ENCODE peak calls at places on chromosomes 2 and 18, in five cellular contexts. X, G, H, Y and I are unnamed samples.

GRCh38 chr2:165067958-165068612 is 112.8 kb upstream of the SLC38A11 start:
- DNase-seq in X (no peak), G (no peak), H (peak), Y (no peak), I (no peak)

GRCh38 chr2:217075225-217075802 is 215.4 kb upstream of the TNP1 start:
- DNase-seq in X (peak), G (no peak), H (no peak), Y (no peak), I (no peak)

GRCh38 chr2:118845005-118845842 is 2.2 kb downstream of the EN1 start:
- DNase-seq in X (peak), G (no peak), H (peak), Y (no peak), I (no peak)

GRCh38 chr2:137968477-137969417 is 4.5 kb downstream of the HNMT start:
- DNase-seq in X (no peak), G (peak), H (no peak), Y (no peak), I (no peak)

GRCh38 chr2:47043142-47043890 is 111.8 kb downstream of the STPG4 start:
- DNase-seq in X (no peak), G (peak), H (peak), Y (no peak), I (peak)

GRCh38 chr2:11483806-11484147 is 17.8 kb upstream of the E2F6 start:
- DNase-seq in X (no peak), G (no peak), H (no peak), Y (no peak), I (no peak)

GRCh38 chr18:62510744-62511143 is 12.1 kb upstream of the ZCCHC2 start:
- DNase-seq in X (no peak), G (peak), H (no peak), Y (no peak), I (no peak)

GRCh38 chr2:19351499-19351898 is 6.9 kb downstream of the OSR1 start:
- DNase-seq in X (no peak), G (no peak), H (no peak), Y (no peak), I (no peak)

GRCh38 chr2:181656450-181657261 is at the start of gene CERKL:
- DNase-seq in X (no peak), G (no peak), H (peak), Y (no peak), I (peak)

GRCh38 chr2:142991295-142991694 is 113.8 kb downstream of the KYNU start:
- DNase-seq in X (no peak), G (no peak), H (no peak), Y (no peak), I (no peak)

GRCh38 chr2:67451086-67451832 is 54.1 kb downstream of the ETAA1 start:
- DNase-seq in X (no peak), G (peak), H (no peak), Y (no peak), I (no peak)

GRCh38 chr2:228689049-228689448 is 507.6 kb upstream of the SPHKAP start:
- DNase-seq in X (no peak), G (no peak), H (peak), Y (no peak), I (no peak)

GRCh38 chr2:32652555-32653209 is 24.8 kb downstream of the TTC27 start:
- DNase-seq in X (no peak), G (no peak), H (no peak), Y (no peak), I (no peak)

GRCh38 chr18:46622999-46623398 is 34.0 kb downstream of the LOXHD1 start:
- DNase-seq in X (no peak), G (no peak), H (no peak), Y (peak), I (no peak)

GRCh38 chr2:214410128-214410775 is 602 bp upstream of the VWC2L start:
- DNase-seq in X (no peak), G (no peak), H (no peak), Y (no peak), I (no peak)

GRCh38 chr18:54710519-54711281 is 117.6 kb upstream of the RAB27B start:
- DNase-seq in X (no peak), G (no peak), H (no peak), Y (no peak), I (no peak)

GRCh38 chr2:218405365-218406208 is 5.9 kb downstream of the CTDSP1 start:
- DNase-seq in X (no peak), G (no peak), H (peak), Y (no peak), I (no peak)

GRCh38 chr2:218406949-218407703 is 7.5 kb downstream of the CTDSP1 start:
- DNase-seq in X (peak), G (no peak), H (no peak), Y (peak), I (no peak)

GRCh38 chr2:218407717-218408116 is 8.0 kb downstream of the CTDSP1 start:
- DNase-seq in X (no peak), G (no peak), H (no peak), Y (no peak), I (no peak)

GRCh38 chr2:218404351-218405145 is 4.9 kb downstream of the CTDSP1 start:
- DNase-seq in X (no peak), G (no peak), H (no peak), Y (no peak), I (no peak)

GRCh38 chr2:218406209-218406948 is 6.7 kb downstream of the CTDSP1 start:
- DNase-seq in X (peak), G (peak), H (peak), Y (peak), I (peak)
- TF ChIP-seq POLR2A in X (peak), G (no peak), H (no peak), Y (peak), I (no peak)

GRCh38 chr2:43104763-43105162 is 121.6 kb downstream of the ZFP36L2 start:
- DNase-seq in X (no peak), G (peak), H (no peak), Y (no peak), I (no peak)

GRCh38 chr2:43105586-43106562 is 120.5 kb downstream of the ZFP36L2 start:
- DNase-seq in X (peak), G (peak), H (no peak), Y (peak), I (peak)

GRCh38 chr2:43107679-43108078 is 118.7 kb downstream of the ZFP36L2 start:
- DNase-seq in X (no peak), G (no peak), H (no peak), Y (no peak), I (no peak)

GRCh38 chr2:43109261-43109743 is 117.1 kb downstream of the ZFP36L2 start:
- DNase-seq in X (no peak), G (no peak), H (no peak), Y (no peak), I (no peak)

DNA sequence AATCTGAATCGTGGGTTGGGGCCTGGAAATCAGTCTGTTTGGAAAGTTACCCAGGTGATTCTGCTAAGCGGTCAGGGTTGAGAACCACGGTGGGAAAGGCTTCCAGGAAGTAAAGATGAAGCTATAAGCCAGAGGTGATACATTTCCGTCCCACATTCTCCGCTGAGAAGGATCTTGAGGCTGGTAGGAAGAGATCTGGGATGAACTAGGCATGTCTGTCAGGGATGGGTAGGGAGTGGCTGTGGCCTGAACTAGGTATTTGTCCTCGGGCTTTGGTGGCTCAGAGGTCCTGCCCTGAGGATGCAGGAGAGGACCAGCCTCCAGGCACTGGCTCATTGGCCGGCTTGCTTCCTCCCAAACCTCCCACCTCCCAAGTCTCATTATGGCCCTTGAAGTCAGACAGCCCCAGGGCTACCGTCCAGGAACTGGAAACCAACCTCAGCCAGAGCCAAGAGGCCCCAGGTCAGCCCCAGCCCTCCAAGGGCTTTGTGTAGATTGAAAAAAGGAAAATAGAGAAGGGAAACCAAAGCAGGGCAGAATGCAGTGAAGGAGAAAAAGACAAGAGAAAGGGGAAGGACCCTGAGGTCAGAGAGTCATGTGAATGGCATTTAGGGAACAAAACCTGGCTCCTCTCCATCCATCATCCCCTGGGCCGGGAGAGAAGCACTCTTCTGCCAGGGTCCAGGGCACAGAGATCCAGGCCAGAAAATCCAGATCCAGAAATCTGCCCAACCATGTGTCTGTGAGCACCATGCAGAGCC is 119.5 kb downstream of the ZFP36L2 start:
- DNase-seq in X (no peak), G (no peak), H (no peak), Y (peak), I (no peak)
- H3K27ac ChIP-seq in X (no peak), G (no peak), H (no peak), Y (peak), I (no peak)

GRCh38 chr2:163348843-163349395 is 386.9 kb downstream of the FIGN start:
- DNase-seq in X (no peak), G (peak), H (no peak), Y (no peak), I (peak)

GRCh38 chr2:163345795-163346573 is 389.8 kb downstream of the FIGN start:
- DNase-seq in X (peak), G (peak), H (no peak), Y (peak), I (peak)

GRCh38 chr2:163351966-163352365 is 383.8 kb downstream of the FIGN start:
- DNase-seq in X (no peak), G (no peak), H (no peak), Y (no peak), I (no peak)

GRCh38 chr2:163343316-163343715 is 392.5 kb downstream of the FIGN start:
- DNase-seq in X (no peak), G (no peak), H (no peak), Y (no peak), I (no peak)

DNA sequence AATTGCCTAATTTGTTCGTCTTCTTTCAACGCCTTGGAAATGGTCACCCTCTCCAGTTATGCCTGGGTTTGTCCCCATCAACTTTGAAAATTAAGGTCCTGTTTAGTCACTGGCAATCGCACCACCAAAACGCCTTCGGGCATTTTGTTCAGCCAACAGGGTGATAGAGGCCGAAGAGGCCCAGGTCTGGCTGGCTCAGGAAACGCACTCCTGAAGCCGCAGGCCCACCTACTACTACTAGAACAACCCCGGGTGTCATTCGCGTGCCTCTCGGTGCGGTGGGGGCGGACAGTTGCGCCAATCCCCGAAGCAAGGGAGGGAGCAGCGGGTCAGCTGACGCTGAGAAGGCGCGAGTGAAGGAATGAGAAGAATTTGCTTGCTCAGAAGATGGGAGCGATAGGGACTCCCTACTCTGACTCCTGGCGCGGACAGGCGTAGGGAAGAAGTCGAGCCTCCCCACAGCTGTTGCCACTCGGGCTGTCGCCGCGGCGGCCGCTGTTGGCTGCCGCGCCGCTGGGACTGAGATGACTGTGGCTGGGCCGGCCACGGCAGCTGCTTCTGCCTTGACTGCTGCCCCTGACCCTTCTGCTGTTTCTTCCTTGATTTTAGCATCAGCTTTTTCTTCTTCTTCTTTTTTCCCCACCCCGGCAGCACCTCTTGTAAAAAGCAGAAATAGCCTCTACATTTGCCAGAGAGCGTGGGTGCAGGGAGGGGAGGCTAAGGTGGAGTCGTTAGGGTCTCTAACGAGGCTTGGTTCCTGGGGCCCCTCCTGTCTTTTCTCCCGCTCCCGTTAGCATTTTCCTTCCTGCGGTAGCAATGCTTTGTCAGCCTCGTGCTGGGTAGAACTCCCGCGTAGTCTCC is 387.6 kb downstream of the FIGN start:
- DNase-seq in X (no peak), G (no peak), H (peak), Y (no peak), I (peak)
- TF ChIP-seq ZNF274 in X (no peak), G (no peak), H (no peak), Y (no peak), I (no peak)

GRCh38 chr2:238288650-238289573 is 502 bp upstream of the PER2 start:
- DNase-seq in X (peak), G (peak), H (peak), Y (peak), I (peak)
- TF ChIP-seq POLR2A in X (peak), G (no peak), H (no peak), Y (peak), I (no peak)

GRCh38 chr18:2979027-2979570 is 33.8 kb downstream of the LPIN2 start:
- DNase-seq in X (no peak), G (no peak), H (no peak), Y (no peak), I (no peak)
- H3K27ac ChIP-seq in X (no peak), G (no peak), H (no peak), Y (peak), I (no peak)

GRCh38 chr2:205734436-205734835 is 52.1 kb downstream of the NRP2 start:
- DNase-seq in X (peak), G (peak), H (no peak), Y (no peak), I (no peak)
- TF ChIP-seq ZNF274 in X (no peak), G (no peak), H (no peak), Y (no peak), I (no peak)

GRCh38 chr2:27148801-27149439 is at the start of gene TCF23:
- DNase-seq in X (no peak), G (no peak), H (no peak), Y (no peak), I (no peak)
- TF ChIP-seq POLR2A in X (no peak), G (no peak), H (no peak), Y (no peak), I (no peak)

GRCh38 chr2:64654993-64655666 is 1.4 kb upstream of the SERTAD2 start:
- DNase-seq in X (no peak), G (peak), H (no peak), Y (no peak), I (no peak)
- H3K27ac ChIP-seq in X (peak), G (peak), H (no peak), Y (peak), I (peak)

GRCh38 chr2:70526126-70526525 is 27.5 kb downstream of the TGFA start:
- DNase-seq in X (no peak), G (no peak), H (no peak), Y (no peak), I (no peak)

GRCh38 chr2:70523672-70523995 is 30.0 kb downstream of the TGFA start:
- DNase-seq in X (no peak), G (no peak), H (no peak), Y (no peak), I (no peak)

GRCh38 chr2:70525032-70525431 is 28.6 kb downstream of the TGFA start:
- DNase-seq in X (no peak), G (peak), H (no peak), Y (no peak), I (peak)

GRCh38 chr2:70522627-70523026 is 31.0 kb downstream of the TGFA start:
- DNase-seq in X (no peak), G (no peak), H (peak), Y (no peak), I (no peak)

GRCh38 chr2:70523996-70524965 is 29.3 kb downstream of the TGFA start:
- DNase-seq in X (no peak), G (peak), H (peak), Y (no peak), I (peak)
- TF ChIP-seq ZNF274 in X (no peak), G (no peak), H (no peak), Y (no peak), I (no peak)

GRCh38 chr2:237744613-237745249 is 53.8 kb upstream of the RBM44 start:
- DNase-seq in X (peak), G (peak), H (peak), Y (no peak), I (peak)
- TF ChIP-seq POLR2A in X (no peak), G (no peak), H (no peak), Y (peak), I (no peak)